ENCODE peak calls at places on chromosome 19, in four cellular contexts. T is upper lobe of left lung, M is transverse colon, E is K562. N is an unnamed sample. For H3K27me3, the result is how much of the 10 kb centered on the place peaks cover.

GRCh38 chr19:28394705-28395104 is 818.2 kb downstream of the UQCRFS1 start:
- DNase-seq in T (no peak), M (no peak), E (no peak), N (no peak)

GRCh38 chr19:782195-783043 is 14.8 kb upstream of the PTBP1 start:
- DNase-seq in T (no peak), M (no peak), E (no peak), N (no peak)

GRCh38 chr19:3061214-3062161 is 807 bp downstream of the TLE5 start:
- DNase-seq in T (peak), M (peak), E (peak), N (peak)

GRCh38 chr19:2227415-2228156 is 8.5 kb downstream of the PLEKHJ1 start:
- DNase-seq in T (no peak), M (peak), E (no peak), N (peak)

GRCh38 chr19:17090501-17091074 is 15.0 kb downstream of the MYO9B start:
- DNase-seq in T (peak), M (no peak), E (no peak), N (no peak)

GRCh38 chr19:17681505-17682125 is 6.5 kb downstream of the UNC13A start:
- DNase-seq in T (no peak), M (no peak), E (peak), N (no peak)

GRCh38 chr19:31863122-31863521 is 482.3 kb upstream of the ZNF507 start:
- DNase-seq in T (no peak), M (no peak), E (peak), N (no peak)

GRCh38 chr19:33394006-33394722 is 20.7 kb downstream of the CEBPG start:
- DNase-seq in T (peak), M (no peak), E (no peak), N (peak)

GRCh38 chr19:9323557-9323918 is 441 bp upstream of the ZNF559 start:
- DNase-seq in T (peak), M (peak), E (peak), N (peak)

GRCh38 chr19:6241680-6242079 is 38.1 kb downstream of the MLLT1 start:
- DNase-seq in T (no peak), M (no peak), E (no peak), N (peak)

GRCh38 chr19:9485140-9485539 is 13.3 kb downstream of the ZNF560 start:
- DNase-seq in T (no peak), M (no peak), E (no peak), N (no peak)

GRCh38 chr19:27971071-27971470 is 1241.9 kb downstream of the UQCRFS1 start:
- DNase-seq in T (no peak), M (no peak), E (no peak), N (no peak)

GRCh38 chr19:28874742-28875141 is 338.2 kb downstream of the UQCRFS1 start:
- DNase-seq in T (no peak), M (no peak), E (no peak), N (no peak)

GRCh38 chr19:54310543-54310942 is 2.4 kb downstream of the LILRA5 start:
- DNase-seq in T (no peak), M (no peak), E (no peak), N (no peak)

GRCh38 chr19:54302252-54302651 is 10.7 kb downstream of the LILRA5 start:
- DNase-seq in T (peak), M (no peak), E (no peak), N (no peak)

GRCh38 chr19:54307389-54307788 is 5.6 kb downstream of the LILRA5 start:
- DNase-seq in T (no peak), M (no peak), E (no peak), N (no peak)

GRCh38 chr19:54309811-54310210 is 3.2 kb downstream of the LILRA5 start:
- DNase-seq in T (no peak), M (no peak), E (no peak), N (no peak)

GRCh38 chr19:54305141-54305540 is 7.8 kb downstream of the LILRA5 start:
- DNase-seq in T (no peak), M (no peak), E (no peak), N (no peak)
- H3K27me3 ChIP-seq in T (under half), M (under half), E (under half), N (under half)

GRCh38 chr19:54430306-54431254 is 15.3 kb downstream of the TTYH1 start:
- DNase-seq in T (no peak), M (peak), E (peak), N (peak)

GRCh38 chr19:54429176-54429495 is 13.9 kb downstream of the TTYH1 start:
- DNase-seq in T (no peak), M (no peak), E (no peak), N (no peak)

GRCh38 chr19:54432144-54432738 is 16.8 kb upstream of the LENG8 start:
- DNase-seq in T (no peak), M (no peak), E (no peak), N (no peak)

GRCh38 chr19:54429545-54430227 is 14.4 kb downstream of the TTYH1 start:
- DNase-seq in T (no peak), M (no peak), E (no peak), N (no peak)

DNA sequence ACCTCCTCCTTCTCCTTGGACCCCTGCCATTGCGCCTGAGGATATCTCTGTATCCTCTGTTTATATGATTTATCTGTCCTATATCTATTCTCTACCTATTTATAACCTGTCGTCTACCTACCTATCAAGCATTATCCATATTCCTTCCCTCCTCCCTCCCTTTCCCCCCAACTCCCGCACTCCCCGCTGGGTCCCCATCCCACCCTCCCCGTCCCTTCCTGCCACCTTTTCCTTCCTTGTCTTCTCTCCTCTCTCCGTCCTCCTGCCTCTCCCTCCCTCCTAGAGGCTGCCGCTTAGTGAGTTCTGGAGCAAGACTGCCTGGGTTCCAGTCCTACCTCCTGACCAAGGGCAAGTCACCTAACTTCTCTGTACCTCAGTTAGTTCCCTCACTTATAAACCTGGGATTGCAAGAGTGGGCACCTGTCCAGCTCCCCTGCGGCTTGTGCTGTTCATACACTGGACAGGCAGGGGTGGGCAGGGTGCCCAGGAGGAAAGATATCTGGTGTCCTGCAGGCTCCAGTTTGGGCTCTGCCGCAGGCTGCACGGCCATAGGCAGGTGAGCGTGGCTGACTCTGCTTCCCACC is 16.1 kb downstream of the TTYH1 start:
- DNase-seq in T (peak), M (peak), E (no peak), N (no peak)
- TF ChIP-seq CTCF in T (no peak), M (no peak), E (no peak), N (no peak)

DNA sequence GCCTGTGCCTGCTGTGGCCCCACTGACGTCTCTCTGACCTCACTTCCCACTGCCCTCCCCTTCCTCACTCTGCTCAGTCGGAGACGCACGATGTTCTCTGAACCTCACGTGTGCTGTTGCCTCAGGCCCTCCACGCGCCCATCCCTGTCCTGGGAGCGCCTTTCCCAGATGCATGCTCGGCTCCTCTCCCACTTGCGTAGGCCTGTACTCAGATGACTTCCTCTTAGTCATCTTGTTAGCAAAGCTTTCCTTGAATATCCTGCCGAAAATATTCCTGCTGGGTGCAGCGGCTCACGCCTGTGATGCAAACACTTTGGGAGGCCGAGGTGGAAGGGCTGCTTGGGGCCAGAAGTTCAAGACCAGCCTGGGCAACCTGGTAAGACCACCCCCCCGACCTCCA is 9.3 kb upstream of the SYT5 start:
- DNase-seq in T (peak), M (peak), E (no peak), N (no peak)
- TF ChIP-seq POLR2AphosphoS5 in T (no peak), M (peak), E (no peak), N (peak)

GRCh38 chr19:13623686-13624405 is 117.6 kb upstream of the CACNA1A start:
- DNase-seq in T (no peak), M (no peak), E (no peak), N (peak)
- H3K27me3 ChIP-seq in T (under half), M (half or more), E (under half), N (under half)

GRCh38 chr19:55133639-55134444 is 15.2 kb downstream of the TNNT1 start:
- DNase-seq in T (no peak), M (no peak), E (no peak), N (no peak)

GRCh38 chr19:55134732-55135131 is 14.3 kb downstream of the TNNT1 start:
- DNase-seq in T (no peak), M (no peak), E (no peak), N (no peak)

GRCh38 chr19:55136399-55137102 is 12.5 kb downstream of the TNNT1 start:
- DNase-seq in T (no peak), M (no peak), E (no peak), N (no peak)

GRCh38 chr19:55131421-55131820 is 14.0 kb upstream of the PPP1R12C start:
- DNase-seq in T (no peak), M (no peak), E (no peak), N (no peak)

GRCh38 chr19:55132453-55133129 is 15.2 kb upstream of the PPP1R12C start:
- DNase-seq in T (no peak), M (no peak), E (no peak), N (no peak)
- TF ChIP-seq CTCF in T (peak), M (no peak), E (no peak), N (peak)

GRCh38 chr19:45471866-45472556 is 4.2 kb downstream of the FOSB start:
- DNase-seq in T (no peak), M (no peak), E (no peak), N (no peak)
- TF ChIP-seq POLR2AphosphoS5 in T (no peak), M (no peak), E (peak), N (no peak)

GRCh38 chr19:57656346-57656745 is 12.4 kb upstream of the ZSCAN4 start:
- DNase-seq in T (no peak), M (no peak), E (no peak), N (no peak)
- H3K27me3 ChIP-seq in T (under half), M (under half), E (under half), N (under half)

GRCh38 chr19:40862333-40862732 is 12.1 kb upstream of the CYP2A6 start:
- DNase-seq in T (no peak), M (no peak), E (peak), N (no peak)
- TF ChIP-seq CTCF in T (no peak), M (no peak), E (no peak), N (no peak)

GRCh38 chr19:56877069-56877715 is 36.7 kb upstream of the PEG3 start:
- DNase-seq in T (no peak), M (no peak), E (no peak), N (no peak)
- TF ChIP-seq POLR2AphosphoS5 in T (no peak), M (no peak), E (no peak), N (no peak)

GRCh38 chr19:11421607-11422098 is 2.5 kb upstream of the RGL3 start:
- DNase-seq in T (peak), M (peak), E (peak), N (peak)

GRCh38 chr19:11423804-11424318 is 4.7 kb upstream of the RGL3 start:
- DNase-seq in T (no peak), M (no peak), E (no peak), N (no peak)

GRCh38 chr19:11422163-11423068 is 3.3 kb upstream of the RGL3 start:
- DNase-seq in T (peak), M (peak), E (no peak), N (peak)

GRCh38 chr19:11420894-11421606 is 1.9 kb upstream of the RGL3 start:
- DNase-seq in T (peak), M (no peak), E (no peak), N (no peak)

GRCh38 chr19:11423164-11423803 is 4.2 kb upstream of the RGL3 start:
- DNase-seq in T (no peak), M (no peak), E (no peak), N (no peak)
- H3K27me3 ChIP-seq in T (under half), M (half or more), E (under half), N (half or more)

N was measured in spleen.